ENCODE peak calls at places on chromosomes 6 and 20, in four cellular contexts. V, A, K and Z are unnamed samples.

GRCh38 chr6:16163535-16164300 is 34.8 kb downstream of the MYLIP start:
- DNase-seq in V (no peak), A (no peak), K (peak), Z (no peak)

GRCh38 chr6:148611213-148611612 is 135.6 kb upstream of the UST start:
- DNase-seq in V (no peak), A (no peak), K (peak), Z (no peak)

GRCh38 chr6:105981002-105981887 is 104.9 kb upstream of the PRDM1 start:
- DNase-seq in V (no peak), A (peak), K (no peak), Z (no peak)

GRCh38 chr6:15389079-15389758 is 143.3 kb downstream of the JARID2 start:
- DNase-seq in V (no peak), A (no peak), K (no peak), Z (no peak)

GRCh38 chr20:11529046-11529445 is 388.6 kb upstream of the BTBD3 start:
- DNase-seq in V (no peak), A (no peak), K (no peak), Z (no peak)

GRCh38 chr20:53763707-53764415 is 170.2 kb upstream of the ZNF217 start:
- DNase-seq in V (no peak), A (no peak), K (peak), Z (no peak)

GRCh38 chr20:59645316-59645715 is 41.0 kb downstream of the PHACTR3 start:
- DNase-seq in V (no peak), A (no peak), K (no peak), Z (no peak)

GRCh38 chr6:144055121-144055931 is 40.0 kb downstream of the SF3B5 start:
- DNase-seq in V (no peak), A (no peak), K (no peak), Z (no peak)

GRCh38 chr20:5933802-5934436 is 16.4 kb downstream of the TRMT6 start:
- DNase-seq in V (no peak), A (no peak), K (peak), Z (no peak)

GRCh38 chr20:9319687-9320384 is 194.6 kb upstream of the LAMP5 start:
- DNase-seq in V (no peak), A (no peak), K (peak), Z (no peak)

GRCh38 chr6:136426627-136427377 is 123.4 kb downstream of the MAP7 start:
- DNase-seq in V (no peak), A (no peak), K (no peak), Z (no peak)

GRCh38 chr20:25749667-25750066 is 53.0 kb upstream of the ZNF337 start:
- DNase-seq in V (no peak), A (no peak), K (no peak), Z (no peak)

GRCh38 chr6:73177221-73177944 is 47.9 kb downstream of the KHDC1L start:
- DNase-seq in V (no peak), A (no peak), K (no peak), Z (no peak)

GRCh38 chr6:75796723-75797122 is 47.7 kb downstream of the MYO6 start:
- DNase-seq in V (no peak), A (no peak), K (no peak), Z (no peak)

GRCh38 chr20:63064310-63064709 is 57.5 kb upstream of the BHLHE23 start:
- DNase-seq in V (peak), A (peak), K (no peak), Z (peak)

GRCh38 chr6:85078071-85078470 is 313.7 kb upstream of the TBX18 start:
- DNase-seq in V (no peak), A (no peak), K (peak), Z (no peak)

GRCh38 chr6:165988306-165988756 is 179.3 kb downstream of the TBXT start:
- DNase-seq in V (no peak), A (peak), K (no peak), Z (no peak)
- H3K4me3 ChIP-seq in V (no peak), A (peak), K (peak), Z (peak)

DNA sequence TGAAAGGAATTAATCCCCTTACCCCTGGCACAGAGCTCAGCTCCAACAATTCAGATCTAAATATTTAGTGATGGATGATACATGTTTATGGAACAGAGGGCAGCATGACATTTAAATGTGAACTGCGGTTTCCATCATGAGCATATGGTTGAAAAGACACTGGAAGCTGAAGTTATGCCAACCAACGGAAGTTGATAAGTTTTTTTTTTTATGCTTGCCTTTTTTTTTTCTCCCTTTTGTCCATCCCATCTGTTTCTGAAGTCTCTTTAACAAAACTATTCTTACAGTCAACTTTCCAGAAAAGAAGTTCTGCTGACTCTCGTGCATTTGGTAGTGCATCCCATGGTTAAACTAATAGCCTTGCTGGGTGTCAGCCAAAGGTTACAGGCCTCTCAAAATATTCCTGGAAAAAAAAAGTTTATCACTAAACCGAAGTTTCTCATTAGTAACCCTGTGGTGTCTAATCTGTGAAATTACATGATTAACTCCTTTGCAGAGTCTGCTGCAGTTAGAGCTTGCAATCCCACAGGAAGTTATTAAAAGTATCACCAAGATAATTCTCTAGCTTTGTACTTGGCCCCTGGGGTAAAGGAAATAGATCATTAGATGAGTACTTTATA is 243.8 kb upstream of the TCF21 start:
- DNase-seq in V (no peak), A (no peak), K (peak), Z (no peak)
- H3K27ac ChIP-seq in V (no peak), A (no peak), K (no peak), Z (no peak)

DNA sequence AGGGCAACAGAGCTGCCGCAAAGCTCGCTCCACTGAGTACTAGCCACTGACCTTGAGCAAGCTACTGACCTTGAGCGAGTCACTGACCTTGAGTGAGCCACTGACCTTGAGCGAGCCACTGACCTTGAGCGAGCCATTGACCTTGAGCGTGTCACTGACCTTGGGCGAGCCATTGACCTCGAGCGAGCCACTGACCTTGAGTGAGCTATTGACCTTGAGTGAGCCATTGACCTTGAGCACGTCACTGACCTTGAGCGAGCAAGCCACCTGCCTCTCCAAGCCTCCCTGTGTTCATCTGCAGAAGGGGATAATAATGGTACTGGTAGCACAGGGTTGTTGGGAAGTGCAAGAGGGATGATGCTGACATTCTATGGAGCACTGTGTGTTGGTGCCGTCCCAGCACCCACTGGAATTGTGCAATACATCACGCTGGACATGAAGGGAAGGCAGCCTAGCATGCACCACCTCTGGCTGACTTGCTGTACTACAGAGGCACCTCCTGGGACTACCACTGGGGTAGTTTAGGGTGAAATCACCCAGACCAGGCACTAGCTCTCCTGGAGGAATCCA is 60.2 kb downstream of the CTCFL start:
- DNase-seq in V (peak), A (peak), K (peak), Z (peak)
- TF ChIP-seq CTCF in V (peak), A (peak), K (peak), Z (no peak)

GRCh38 chr6:1765160-1765900 is 155.6 kb downstream of the FOXC1 start:
- DNase-seq in V (no peak), A (no peak), K (no peak), Z (no peak)

GRCh38 chr6:1761472-1761871 is 151.8 kb downstream of the FOXC1 start:
- DNase-seq in V (no peak), A (no peak), K (peak), Z (no peak)

GRCh38 chr6:1764584-1764983 is 154.9 kb downstream of the FOXC1 start:
- DNase-seq in V (no peak), A (no peak), K (no peak), Z (no peak)

GRCh38 chr6:1762203-1762602 is 152.5 kb downstream of the FOXC1 start:
- DNase-seq in V (no peak), A (no peak), K (no peak), Z (no peak)

GRCh38 chr6:1763411-1763810 is 153.7 kb downstream of the FOXC1 start:
- DNase-seq in V (no peak), A (no peak), K (no peak), Z (no peak)
- H3K4me3 ChIP-seq in V (no peak), A (no peak), K (no peak), Z (no peak)

GRCh38 chr6:42443312-42444075 is 8.2 kb downstream of the TRERF1 start:
- DNase-seq in V (no peak), A (no peak), K (no peak), Z (no peak)

GRCh38 chr6:42441059-42441471 is 10.7 kb downstream of the TRERF1 start:
- DNase-seq in V (no peak), A (no peak), K (no peak), Z (no peak)

GRCh38 chr6:42436825-42437224 is 14.9 kb downstream of the TRERF1 start:
- DNase-seq in V (no peak), A (no peak), K (no peak), Z (no peak)

GRCh38 chr6:42441661-42442081 is 10.1 kb downstream of the TRERF1 start:
- DNase-seq in V (no peak), A (no peak), K (no peak), Z (no peak)

GRCh38 chr6:42440027-42440426 is 11.7 kb downstream of the TRERF1 start:
- DNase-seq in V (no peak), A (no peak), K (no peak), Z (no peak)
- H3K27ac ChIP-seq in V (no peak), A (peak), K (peak), Z (no peak)

GRCh38 chr20:33622705-33623390 is 39.3 kb upstream of the C20orf144 start:
- DNase-seq in V (no peak), A (no peak), K (no peak), Z (no peak)
- TF ChIP-seq CTCF in V (no peak), A (no peak), K (no peak), Z (no peak)

GRCh38 chr6:26019261-26019845 is 56.8 kb downstream of the TRIM38 start:
- DNase-seq in V (no peak), A (peak), K (no peak), Z (no peak)
- H3K4me3 ChIP-seq in V (no peak), A (peak), K (no peak), Z (no peak)